ENCODE peak calls at places on chromosomes 4 and X, in six cellular contexts. K is OCI-LY7, B is endothelial cell of umbilical vein, O is H9, E is GM12878, P is upper lobe of right lung. G is an unnamed sample.

GRCh38 chr4:140993969-140994459 is 139.3 kb downstream of the RNF150 start:
- DNase-seq in K (no peak), B (no peak), O (no peak), E (no peak), P (no peak), G (no peak)

GRCh38 chr4:181582595-181582994 is 660.6 kb upstream of the TENM3 start:
- DNase-seq in K (peak), B (no peak), O (no peak), E (no peak), P (no peak), G (no peak)

GRCh38 chr4:78951862-78952472 is 12.7 kb upstream of the PAQR3 start:
- DNase-seq in K (peak), B (peak), O (no peak), E (no peak), P (no peak), G (no peak)

GRCh38 chrX:19448077-19448476 is 67.2 kb downstream of the MAP3K15 start:
- DNase-seq in K (no peak), B (no peak), O (no peak), E (no peak), P (no peak), G (no peak)

GRCh38 chrX:50680990-50681389 is 133.0 kb downstream of the SHROOM4 start:
- DNase-seq in K (no peak), B (peak), O (no peak), E (no peak), P (no peak), G (no peak)

GRCh38 chr4:152605641-152606304 is 69.9 kb upstream of the FBXW7 start:
- DNase-seq in K (no peak), B (peak), O (no peak), E (no peak), P (no peak), G (no peak)

GRCh38 chr4:16757080-16757521 is 141.3 kb downstream of the LDB2 start:
- DNase-seq in K (no peak), B (peak), O (no peak), E (no peak), P (no peak), G (no peak)

GRCh38 chr4:153521995-153522799 is 56.0 kb downstream of the TMEM131L start:
- DNase-seq in K (peak), B (no peak), O (peak), E (peak), P (no peak), G (no peak)

GRCh38 chr4:179695175-179695574 is 2252.9 kb upstream of the AGA start:
- DNase-seq in K (no peak), B (no peak), O (no peak), E (no peak), P (no peak), G (no peak)

DNA sequence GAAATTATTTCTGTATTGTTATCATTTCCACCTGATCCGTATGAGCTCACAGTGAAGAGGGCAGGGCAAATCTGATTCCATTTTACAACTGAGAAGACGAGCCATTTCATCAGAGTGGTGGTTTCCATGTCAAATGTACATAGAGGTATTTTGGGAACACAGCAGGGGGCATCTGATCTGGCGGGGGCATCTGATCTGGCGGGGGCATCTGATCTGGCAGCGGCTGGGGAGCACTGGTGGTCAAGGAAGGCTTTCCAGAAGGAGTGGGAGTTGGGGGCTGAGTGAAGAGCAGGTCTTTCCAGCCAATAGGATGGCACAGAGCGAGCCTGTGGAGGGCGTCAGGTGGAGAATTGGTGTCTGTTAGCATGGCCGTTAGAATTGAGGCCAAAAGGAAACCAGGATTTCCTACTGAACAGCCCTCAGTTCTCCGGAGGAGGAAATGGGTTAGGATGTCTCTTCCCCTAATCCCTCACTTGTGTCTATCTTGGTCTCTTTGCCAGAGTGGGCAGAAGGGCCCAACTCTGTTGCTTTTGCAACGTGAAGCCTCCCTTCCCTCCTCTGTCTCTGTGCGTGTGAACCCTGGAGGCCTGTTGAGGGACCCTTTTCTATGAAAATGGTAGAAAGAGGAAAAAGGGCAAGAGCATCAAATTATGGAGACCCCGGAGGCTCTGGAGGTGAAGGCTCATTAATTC is 41.3 kb downstream of the RHOH start:
- DNase-seq in K (no peak), B (no peak), O (no peak), E (no peak), P (no peak), G (no peak)
- H3K27ac ChIP-seq in K (no peak), B (no peak), O (no peak), E (no peak), P (no peak), G (no peak)

DNA sequence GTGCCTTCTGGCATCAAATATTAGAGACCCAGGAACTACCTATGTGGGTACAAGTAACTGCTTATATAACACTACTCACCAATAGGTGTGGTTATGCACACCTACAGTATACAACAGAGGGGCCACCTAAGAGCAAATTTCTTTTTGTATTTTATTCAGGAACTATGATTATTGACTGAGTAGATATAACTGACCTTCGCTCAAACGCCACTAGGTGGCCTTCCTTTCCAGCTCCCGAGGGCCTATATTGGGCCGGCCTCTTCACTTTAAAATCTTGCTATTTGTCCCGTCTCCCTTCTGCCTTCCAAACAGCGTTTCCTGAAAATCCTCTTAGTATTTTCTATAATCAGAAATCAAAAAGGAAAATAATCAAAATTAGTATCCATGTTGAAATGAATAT is 19.9 kb upstream of the PABPC5 start:
- DNase-seq in K (no peak), B (no peak), O (no peak), E (no peak), P (no peak), G (no peak)
- TF ChIP-seq CTCF in K (peak), B (no peak), O (peak), E (peak), P (peak), G (peak)

DNA sequence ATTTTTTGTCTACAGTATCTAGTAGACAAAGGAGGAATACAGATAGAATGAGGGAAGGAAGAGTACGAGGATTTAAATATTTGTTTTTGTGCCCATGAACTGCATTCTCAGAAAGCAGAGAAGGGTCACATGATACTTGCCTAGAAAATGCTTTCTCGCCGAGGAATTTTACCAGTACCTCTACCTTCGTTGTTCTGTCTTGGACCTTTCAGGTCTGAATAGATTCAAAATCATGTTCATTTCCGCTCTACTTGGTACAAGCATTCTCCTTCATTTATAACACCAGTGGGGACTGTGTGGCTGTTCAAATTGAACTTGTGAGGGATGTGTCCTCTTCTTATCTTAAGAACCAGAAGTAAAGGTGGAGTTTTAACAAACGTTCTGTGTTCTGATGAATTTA is 1.9 kb downstream of the USP38 start:
- DNase-seq in K (peak), B (peak), O (no peak), E (no peak), P (no peak), G (no peak)
- H3K27ac ChIP-seq in K (no peak), B (peak), O (no peak), E (peak), P (no peak), G (no peak)

GRCh38 chr4:1316537-1317168 is 27.0 kb downstream of the MAEA start:
- DNase-seq in K (no peak), B (no peak), O (no peak), E (no peak), P (no peak), G (no peak)

GRCh38 chr4:1318046-1318375 is 28.3 kb downstream of the MAEA start:
- DNase-seq in K (no peak), B (no peak), O (no peak), E (no peak), P (no peak), G (no peak)

GRCh38 chr4:1315838-1316536 is 26.3 kb downstream of the MAEA start:
- DNase-seq in K (peak), B (no peak), O (no peak), E (no peak), P (no peak), G (no peak)

GRCh38 chr4:1317177-1318045 is 27.7 kb downstream of the MAEA start:
- DNase-seq in K (no peak), B (no peak), O (peak), E (no peak), P (no peak), G (no peak)

DNA sequence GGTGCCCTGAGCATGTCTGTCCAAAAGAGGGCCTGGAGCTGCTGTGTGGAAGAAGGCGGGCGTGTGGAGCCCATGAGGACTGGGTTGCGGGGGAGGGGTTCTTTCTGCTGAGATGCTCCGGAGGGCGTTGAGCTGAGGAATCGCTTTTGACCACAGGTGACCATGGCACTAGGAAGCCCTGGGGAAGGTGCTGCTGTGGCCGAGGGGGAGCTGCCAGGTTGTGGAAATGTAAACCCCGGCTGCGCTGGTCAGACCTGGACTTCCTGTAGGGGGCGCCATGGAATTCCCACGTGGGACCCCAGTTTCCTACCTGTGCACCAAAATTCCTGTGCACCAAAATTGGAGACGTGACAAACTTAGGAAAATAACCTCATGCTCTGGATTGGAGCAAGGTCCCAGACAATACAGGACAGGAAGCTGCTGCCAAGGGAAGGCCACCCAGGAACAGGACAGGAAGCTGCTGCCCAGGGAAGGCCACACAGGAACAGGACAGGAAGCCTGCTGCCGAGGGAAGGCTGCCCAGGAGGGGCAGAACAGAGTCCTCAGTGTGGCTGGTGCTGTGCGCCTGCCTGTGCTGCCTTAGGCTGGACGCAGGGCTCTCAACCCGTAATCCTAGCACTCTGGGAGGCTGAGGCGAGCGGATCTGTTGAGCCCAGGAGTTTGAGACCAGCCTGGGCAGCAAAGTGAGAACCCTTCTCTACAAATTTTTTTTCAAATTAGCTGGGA is 28.4 kb upstream of the UVSSA start:
- DNase-seq in K (no peak), B (no peak), O (peak), E (no peak), P (peak), G (no peak)
- TF ChIP-seq CTCF in K (peak), B (peak), O (peak), E (peak), P (peak), G (no peak)

DNA sequence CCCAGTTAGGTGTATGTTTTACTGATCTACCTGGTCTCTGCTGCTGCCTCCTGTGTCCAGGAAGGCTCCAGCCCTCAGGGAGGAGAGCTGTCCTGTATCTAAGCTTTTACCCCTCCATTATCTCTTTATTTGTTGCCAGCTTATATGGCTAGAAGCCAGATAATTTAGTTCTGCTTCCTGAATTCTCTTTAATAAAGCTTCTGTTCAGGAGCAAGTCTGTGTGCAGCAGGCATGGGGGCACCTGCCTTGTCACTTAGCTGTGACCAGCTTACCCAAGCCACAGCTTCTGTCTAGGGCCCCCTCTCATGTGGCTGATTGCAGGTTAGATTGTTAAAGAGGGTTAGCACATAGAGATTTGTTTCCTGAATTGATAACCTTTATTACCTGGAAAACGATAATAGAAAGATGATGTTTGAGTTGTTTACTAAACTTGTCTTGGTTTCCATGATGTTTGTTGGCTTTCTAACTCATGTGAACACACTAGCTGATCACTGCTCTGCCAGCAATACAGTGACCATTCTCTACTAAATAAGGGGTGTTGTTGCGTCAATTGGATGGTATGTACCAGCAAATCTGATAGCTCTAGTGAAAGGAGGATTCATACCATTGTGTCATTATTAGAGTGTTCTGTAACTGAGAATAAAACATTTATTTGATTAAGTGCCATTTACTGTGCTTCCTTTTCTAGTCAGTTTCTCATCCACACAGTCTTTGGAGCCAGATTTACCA is 189.8 kb upstream of the ANK2 start:
- DNase-seq in K (no peak), B (no peak), O (no peak), E (no peak), P (no peak), G (no peak)
- H3K27ac ChIP-seq in K (no peak), B (no peak), O (no peak), E (no peak), P (no peak), G (no peak)

GRCh38 chrX:73262991-73263390 is 48.3 kb upstream of the NAP1L2 start:
- DNase-seq in K (peak), B (peak), O (no peak), E (no peak), P (no peak), G (no peak)
- TF ChIP-seq CTCF in K (peak), B (no peak), O (peak), E (peak), P (no peak), G (no peak)

GRCh38 chr4:77003400-77003799 is 53.8 kb downstream of the SEPTIN11 start:
- DNase-seq in K (no peak), B (peak), O (no peak), E (no peak), P (no peak), G (no peak)

GRCh38 chr4:77002321-77002720 is 52.8 kb downstream of the SEPTIN11 start:
- DNase-seq in K (no peak), B (peak), O (no peak), E (no peak), P (no peak), G (no peak)

GRCh38 chr4:77002721-77003120 is 53.2 kb downstream of the SEPTIN11 start:
- DNase-seq in K (no peak), B (no peak), O (no peak), E (no peak), P (no peak), G (no peak)

GRCh38 chr4:76998251-76998901 is 48.8 kb downstream of the SEPTIN11 start:
- DNase-seq in K (no peak), B (no peak), O (no peak), E (no peak), P (no peak), G (no peak)

GRCh38 chr4:77001907-77002306 is 52.4 kb downstream of the SEPTIN11 start:
- DNase-seq in K (no peak), B (peak), O (no peak), E (no peak), P (no peak), G (no peak)
- H3K27ac ChIP-seq in K (no peak), B (peak), O (peak), E (no peak), P (no peak), G (no peak)